ENCODE peak calls at places on chromosomes 13 and 19, in four cellular contexts. U is GM13976; E is GM10248; D is stimulated activated CD4-positive, alpha-beta T cell treated with anti-CD3 and anti-CD28 coated beads, Interleukin-1b, Interleukin-23, amount 100 ng/mL, for 24 hours. M is an unnamed sample.

GRCh38 chr19:38527466-38528136 is 90.2 kb downstream of the MAP4K1 start:
- DNase-seq in D (no peak), U (no peak), E (no peak), M (no peak)

GRCh38 chr19:19651076-19651475 is 7.6 kb upstream of the GMIP start:
- DNase-seq in D (no peak), U (no peak), E (no peak), M (no peak)

GRCh38 chr13:113832204-113832603 is 31.7 kb downstream of the GAS6 start:
- DNase-seq in D (no peak), U (no peak), E (no peak), M (no peak)

GRCh38 chr13:44843403-44843802 is 145.9 kb downstream of the NUFIP1 start:
- DNase-seq in D (no peak), U (no peak), E (no peak), M (no peak)

GRCh38 chr13:97429681-97430081 is 4.3 kb upstream of the RAP2A start:
- DNase-seq in D (no peak), U (no peak), E (no peak), M (no peak)

GRCh38 chr19:44142014-44142523 is 715 bp downstream of the ZNF234 start:
- DNase-seq in U (no peak), D (no peak), E (no peak), M (no peak)

GRCh38 chr19:19900124-19900523 is 622 bp upstream of the ZNF93 start:
- DNase-seq in E (no peak), U (peak), D (no peak), M (no peak)

GRCh38 chr13:51811046-51811445 is 7.1 kb upstream of the DHRS12 start:
- DNase-seq in D (no peak), U (no peak), E (no peak), M (no peak)

GRCh38 chr13:73661687-73662425 is 472.3 kb downstream of the KLF12 start:
- DNase-seq in U (no peak), E (no peak), D (no peak), M (no peak)

GRCh38 chr19:7926021-7926726 is at the start of gene CTXN1:
- DNase-seq in D (peak), E (peak), U (peak), M (peak)

GRCh38 chr13:28819748-28820098 is 416 bp upstream of the MTUS2 start:
- DNase-seq in D (peak), E (peak), U (peak), M (peak)

M was measured in mesothelial cell of epicardium.